ENCODE peak calls at places on chromosomes 4 and X, in seven cellular contexts. I, E, H, R, K, P and J are unnamed samples.

GRCh38 chr4:30716671-30717207 is 3.4 kb upstream of the PCDH7 start:
- DNase-seq in I (no peak), E (peak; percentile 64), H (no peak), R (no peak), K (peak; percentile 52), P (no peak), J (no peak)

GRCh38 chr4:15331930-15332329 is 95.9 kb upstream of the C1QTNF7 start:
- DNase-seq in I (no peak), E (no peak), H (no peak), R (no peak), K (no peak), P (no peak), J (no peak)

GRCh38 chr4:147076728-147077127 is 131.1 kb upstream of the TTC29 start:
- DNase-seq in I (no peak), E (no peak), H (no peak), R (no peak), K (no peak), P (no peak), J (no peak)

GRCh38 chr4:19047481-19047880 is 1025.9 kb upstream of the LCORL start:
- DNase-seq in I (no peak), E (no peak), H (no peak), R (no peak), K (peak; percentile 12), P (no peak), J (no peak)

GRCh38 chrX:87299563-87300160 is 217.9 kb upstream of the KLHL4 start:
- DNase-seq in I (no peak), E (no peak), H (no peak), R (no peak), K (peak; percentile 2), P (no peak), J (no peak)

GRCh38 chr4:153204247-153205027 is at the start of gene TRIM2:
- DNase-seq in I (peak; percentile 68), E (no peak), H (no peak), R (peak; percentile 58), K (peak; percentile 54), P (peak; percentile 90), J (no peak)

GRCh38 chr4:82569076-82569475 is 7.3 kb upstream of the TMEM150C start:
- DNase-seq in I (no peak), E (no peak), H (no peak), R (no peak), K (no peak), P (no peak), J (no peak)

GRCh38 chr4:7762376-7763040 is 177.2 kb downstream of the AFAP1 start:
- DNase-seq in I (no peak), E (no peak), H (no peak), R (no peak), K (no peak), P (no peak), J (no peak)

GRCh38 chr4:2964077-2964471 is 703 bp downstream of the GRK4 start:
- DNase-seq in I (no peak), E (no peak), H (no peak), R (no peak), K (no peak), P (peak; percentile 37), J (no peak)

GRCh38 chr4:123435246-123436113 is 38.9 kb downstream of the SPRY1 start:
- DNase-seq in I (no peak), E (no peak), H (no peak), R (no peak), K (no peak), P (no peak), J (no peak)

GRCh38 chr4:37546586-37546985 is 139.6 kb downstream of the RELL1 start:
- DNase-seq in I (no peak), E (no peak), H (no peak), R (no peak), K (no peak), P (no peak), J (no peak)

GRCh38 chr4:55312491-55313101 is 33.4 kb upstream of the SRD5A3 start:
- DNase-seq in I (peak; percentile 26), E (no peak), H (no peak), R (no peak), K (peak; percentile 84), P (peak; percentile 41), J (no peak)

GRCh38 chrX:29617725-29618124 is 597.6 kb upstream of the MAGEB2 start:
- DNase-seq in I (no peak), E (no peak), H (no peak), R (no peak), K (no peak), P (no peak), J (no peak)
- TF ChIP-seq CTCF in I (no peak), E (peak; percentile 25), H (no peak), R (peak; percentile 16), K (no peak), P (no peak), J (no peak)

DNA sequence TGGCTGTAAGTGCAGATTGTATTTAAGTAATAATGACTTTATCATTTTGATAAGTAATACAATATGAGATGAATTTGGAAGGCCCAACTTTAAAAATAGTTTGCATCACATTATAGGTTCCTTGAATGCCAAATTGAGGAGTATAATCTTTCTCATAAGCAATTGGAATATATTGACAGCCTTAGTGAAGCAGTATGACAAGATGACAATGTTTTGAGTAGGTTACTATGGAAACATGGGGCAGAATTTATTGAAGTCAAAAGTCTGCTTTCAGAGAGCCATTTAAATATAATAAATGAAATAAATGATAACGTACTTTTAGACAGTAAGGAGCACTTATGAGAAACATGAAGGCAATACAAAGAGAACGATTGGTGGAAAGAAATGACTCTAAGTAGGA is 776.4 kb downstream of the TECRL start:
- DNase-seq in I (no peak), E (no peak), H (no peak), R (no peak), K (no peak), P (no peak), J (no peak)
- TF ChIP-seq CTCF in I (no peak), E (no peak), H (no peak), R (no peak), K (no peak), P (no peak), J (no peak)

GRCh38 chr4:25575581-25575980 is 80.1 kb upstream of the SLC34A2 start:
- DNase-seq in I (no peak), E (no peak), H (no peak), R (no peak), K (no peak), P (no peak), J (no peak)
- TF ChIP-seq CTCF in I (no peak), E (no peak), H (no peak), R (no peak), K (no peak), P (no peak), J (no peak)

DNA sequence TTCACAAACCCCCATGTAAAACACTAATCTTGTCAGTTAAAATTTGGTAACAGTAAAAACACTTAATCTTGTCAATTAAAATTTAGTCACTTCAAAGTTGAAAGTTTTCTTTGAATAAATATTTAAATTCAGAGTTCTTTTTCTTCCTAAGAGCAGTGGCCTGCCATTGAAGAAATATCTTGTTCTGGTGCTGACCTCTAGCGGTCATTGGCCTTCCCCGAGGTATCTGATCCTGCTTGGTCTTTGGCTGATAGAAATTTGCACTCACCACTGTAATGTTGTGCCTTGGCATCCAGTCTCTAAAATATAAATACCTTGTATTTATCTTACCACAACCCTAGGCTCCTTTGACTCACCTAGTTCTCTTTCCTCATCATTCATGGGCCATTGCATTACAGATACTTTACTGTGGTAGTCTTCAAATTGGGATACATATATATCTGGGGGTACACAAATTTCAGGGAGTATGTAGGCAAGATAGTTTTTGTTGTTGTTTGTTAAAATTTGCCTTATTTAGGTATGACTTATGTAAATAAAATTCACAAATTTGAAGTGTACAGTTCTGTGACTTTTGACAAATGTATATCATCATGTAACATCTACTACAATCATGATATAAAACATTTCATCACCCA is 6.7 kb upstream of the ART3 start:
- DNase-seq in I (peak; percentile 59), E (no peak), H (no peak), R (peak; percentile 25), K (peak; percentile 85), P (peak; percentile 83), J (no peak)
- TF ChIP-seq CTCF in I (peak; percentile 62), E (peak; percentile 80), H (peak; percentile 91), R (peak; percentile 92), K (peak; percentile 93), P (peak; percentile 76), J (peak; percentile 89)